ENCODE peak calls at places on chromosome 3, in six cellular contexts. One of them, this sample, is unnamed.

GRCh38 chr3:14862661-14863230 is 44.0 kb downstream of the FGD5 start:
- DNase-seq in endodermal cell: no peak
- DNase-seq in IMR-90: no peak
- DNase-seq in endothelial cell of umbilical vein: peak
- DNase-seq in cardiac muscle cell: no peak
- DNase-seq in H9: no peak
- DNase-seq in this sample: no peak

GRCh38 chr3:44065311-44065710 is 176.4 kb upstream of the TOPAZ1 start:
- DNase-seq in endodermal cell: no peak
- DNase-seq in IMR-90: no peak
- DNase-seq in endothelial cell of umbilical vein: no peak
- DNase-seq in cardiac muscle cell: peak
- DNase-seq in H9: no peak
- DNase-seq in this sample: peak

GRCh38 chr3:172512363-172512762 is 10.9 kb downstream of the TNFSF10 start:
- DNase-seq in endodermal cell: no peak
- DNase-seq in IMR-90: no peak
- DNase-seq in endothelial cell of umbilical vein: peak
- DNase-seq in cardiac muscle cell: no peak
- DNase-seq in H9: no peak
- DNase-seq in this sample: no peak

GRCh38 chr3:179063945-179064560 is 7.6 kb downstream of the ZMAT3 start:
- DNase-seq in endodermal cell: no peak
- DNase-seq in IMR-90: peak
- DNase-seq in endothelial cell of umbilical vein: no peak
- DNase-seq in cardiac muscle cell: no peak
- DNase-seq in H9: no peak
- DNase-seq in this sample: no peak

GRCh38 chr3:18098960-18099587 is 326.1 kb downstream of the SATB1 start:
- DNase-seq in endodermal cell: peak
- DNase-seq in IMR-90: peak
- DNase-seq in endothelial cell of umbilical vein: no peak
- DNase-seq in cardiac muscle cell: no peak
- DNase-seq in H9: peak
- DNase-seq in this sample: peak

GRCh38 chr3:77079988-77080585 is 40.2 kb downstream of the ROBO2 start:
- DNase-seq in endodermal cell: no peak
- DNase-seq in IMR-90: no peak
- DNase-seq in endothelial cell of umbilical vein: no peak
- DNase-seq in cardiac muscle cell: no peak
- DNase-seq in H9: peak
- DNase-seq in this sample: no peak

GRCh38 chr3:141000691-141001090 is 50.5 kb upstream of the SPSB4 start:
- DNase-seq in endodermal cell: no peak
- DNase-seq in IMR-90: no peak
- DNase-seq in endothelial cell of umbilical vein: no peak
- DNase-seq in cardiac muscle cell: no peak
- DNase-seq in H9: no peak
- DNase-seq in this sample: no peak

GRCh38 chr3:158847466-158847849 is 45.6 kb downstream of the MFSD1 start:
- DNase-seq in endodermal cell: no peak
- DNase-seq in IMR-90: no peak
- DNase-seq in endothelial cell of umbilical vein: no peak
- DNase-seq in cardiac muscle cell: no peak
- DNase-seq in H9: no peak
- DNase-seq in this sample: peak

GRCh38 chr3:13708301-13708700 is 159.4 kb downstream of the FBLN2 start:
- DNase-seq in endodermal cell: peak
- DNase-seq in IMR-90: no peak
- DNase-seq in endothelial cell of umbilical vein: no peak
- DNase-seq in cardiac muscle cell: no peak
- DNase-seq in H9: peak
- DNase-seq in this sample: no peak

GRCh38 chr3:169344465-169344864 is 319.0 kb downstream of the MECOM start:
- DNase-seq in endodermal cell: no peak
- DNase-seq in IMR-90: peak
- DNase-seq in endothelial cell of umbilical vein: no peak
- DNase-seq in cardiac muscle cell: no peak
- DNase-seq in H9: no peak
- DNase-seq in this sample: peak

GRCh38 chr3:195041871-195042740 is 228.9 kb downstream of the XXYLT1 start:
- DNase-seq in endodermal cell: peak
- DNase-seq in IMR-90: no peak
- DNase-seq in endothelial cell of umbilical vein: no peak
- DNase-seq in cardiac muscle cell: peak
- DNase-seq in H9: peak
- DNase-seq in this sample: no peak

GRCh38 chr3:148074916-148075315 is 622.8 kb upstream of the AGTR1 start:
- DNase-seq in endodermal cell: no peak
- DNase-seq in IMR-90: no peak
- DNase-seq in endothelial cell of umbilical vein: no peak
- DNase-seq in cardiac muscle cell: no peak
- DNase-seq in H9: no peak
- DNase-seq in this sample: no peak

GRCh38 chr3:107629556-107629955 is 106.8 kb downstream of the BBX start:
- DNase-seq in endodermal cell: no peak
- DNase-seq in IMR-90: peak
- DNase-seq in endothelial cell of umbilical vein: no peak
- DNase-seq in cardiac muscle cell: no peak
- DNase-seq in H9: no peak
- DNase-seq in this sample: no peak

GRCh38 chr3:142542054-142542453 is 36.5 kb downstream of the ATR start:
- DNase-seq in endodermal cell: no peak
- DNase-seq in IMR-90: no peak
- DNase-seq in endothelial cell of umbilical vein: no peak
- DNase-seq in cardiac muscle cell: no peak
- DNase-seq in H9: no peak
- DNase-seq in this sample: no peak

GRCh38 chr3:32569540-32570425 is 875 bp downstream of the DYNC1LI1 start:
- DNase-seq in endodermal cell: peak
- DNase-seq in IMR-90: peak
- DNase-seq in endothelial cell of umbilical vein: peak
- DNase-seq in cardiac muscle cell: peak
- DNase-seq in H9: peak
- DNase-seq in this sample: peak

GRCh38 chr3:37214076-37214475 is 39.7 kb upstream of the LRRFIP2 start:
- DNase-seq in endodermal cell: peak
- DNase-seq in IMR-90: no peak
- DNase-seq in endothelial cell of umbilical vein: no peak
- DNase-seq in cardiac muscle cell: no peak
- DNase-seq in H9: peak
- DNase-seq in this sample: no peak

GRCh38 chr3:196694202-196694638 is 17.8 kb downstream of the CEP19 start:
- DNase-seq in endodermal cell: no peak
- DNase-seq in IMR-90: peak
- DNase-seq in endothelial cell of umbilical vein: no peak
- DNase-seq in cardiac muscle cell: no peak
- DNase-seq in H9: no peak
- DNase-seq in this sample: peak

GRCh38 chr3:194854290-194855024 is 168.8 kb downstream of the FAM43A start:
- DNase-seq in endodermal cell: no peak
- DNase-seq in IMR-90: no peak
- DNase-seq in endothelial cell of umbilical vein: no peak
- DNase-seq in cardiac muscle cell: no peak
- DNase-seq in H9: no peak
- DNase-seq in this sample: no peak

GRCh38 chr3:145767909-145768308 is 393.1 kb downstream of the PLOD2 start:
- DNase-seq in endodermal cell: no peak
- DNase-seq in IMR-90: no peak
- DNase-seq in endothelial cell of umbilical vein: peak
- DNase-seq in cardiac muscle cell: no peak
- DNase-seq in H9: no peak
- DNase-seq in this sample: peak

GRCh38 chr3:70312336-70312735 is at the start of gene MDFIC2:
- DNase-seq in endodermal cell: peak
- DNase-seq in IMR-90: no peak
- DNase-seq in endothelial cell of umbilical vein: no peak
- DNase-seq in cardiac muscle cell: no peak
- DNase-seq in H9: peak
- DNase-seq in this sample: no peak

GRCh38 chr3:17081520-17081919 is 196.8 kb downstream of the PLCL2 start:
- DNase-seq in endodermal cell: no peak
- DNase-seq in IMR-90: no peak
- DNase-seq in endothelial cell of umbilical vein: no peak
- DNase-seq in cardiac muscle cell: no peak
- DNase-seq in H9: no peak
- DNase-seq in this sample: no peak

GRCh38 chr3:153221748-153222162 is 59.7 kb downstream of the RAP2B start:
- DNase-seq in endodermal cell: peak
- DNase-seq in IMR-90: peak
- DNase-seq in endothelial cell of umbilical vein: peak
- DNase-seq in cardiac muscle cell: peak
- DNase-seq in H9: no peak
- DNase-seq in this sample: peak

GRCh38 chr3:16723994-16724393 is 118.8 kb upstream of the DAZL start:
- DNase-seq in endodermal cell: peak
- DNase-seq in IMR-90: peak
- DNase-seq in endothelial cell of umbilical vein: no peak
- DNase-seq in cardiac muscle cell: peak
- DNase-seq in H9: peak
- DNase-seq in this sample: peak

GRCh38 chr3:133742351-133743091 is 3.7 kb upstream of the TF start:
- DNase-seq in endodermal cell: no peak
- DNase-seq in IMR-90: peak
- DNase-seq in endothelial cell of umbilical vein: no peak
- DNase-seq in cardiac muscle cell: no peak
- DNase-seq in H9: no peak
- DNase-seq in this sample: peak
- H3K27ac ChIP-seq in endodermal cell: no peak
- H3K27ac ChIP-seq in IMR-90: no peak
- H3K27ac ChIP-seq in endothelial cell of umbilical vein: no peak
- H3K27ac ChIP-seq in cardiac muscle cell: no peak
- H3K27ac ChIP-seq in H9: no peak
- H3K27ac ChIP-seq in this sample: no peak

DNA sequence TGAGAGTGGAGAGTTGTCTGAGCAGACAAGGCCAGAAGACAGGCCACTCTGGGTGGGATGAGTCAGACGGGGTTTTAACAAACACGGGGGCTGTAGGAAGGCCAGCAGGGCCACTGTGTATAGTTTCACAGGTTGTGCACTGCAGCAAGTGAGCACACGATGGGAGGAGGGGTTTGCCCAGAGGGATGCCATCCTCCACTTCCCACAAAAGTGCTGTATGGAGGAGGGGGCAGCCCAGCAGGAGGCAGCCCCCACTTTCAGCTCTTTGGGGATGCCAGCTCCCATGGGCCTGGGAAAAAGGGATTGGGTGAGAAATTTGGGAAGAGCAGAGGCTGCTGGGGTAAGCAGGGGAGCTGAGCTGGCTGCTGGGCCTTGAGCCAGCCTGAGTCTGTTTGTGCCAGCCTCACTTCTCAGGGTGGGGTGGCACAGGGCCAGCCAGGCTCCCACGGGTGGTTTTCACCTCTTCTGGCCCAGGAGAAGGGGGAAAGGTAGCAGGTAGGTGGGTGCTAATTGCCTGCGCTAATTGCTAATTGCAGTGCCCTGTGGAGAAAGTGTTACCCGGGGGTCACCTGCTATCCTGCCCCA is 6.7 kb downstream of the ZBTB47 start:
- DNase-seq in endodermal cell: no peak
- DNase-seq in IMR-90: peak
- DNase-seq in endothelial cell of umbilical vein: no peak
- DNase-seq in cardiac muscle cell: no peak
- DNase-seq in H9: no peak
- DNase-seq in this sample: peak
- H3K27ac ChIP-seq in endodermal cell: no peak
- H3K27ac ChIP-seq in IMR-90: no peak
- H3K27ac ChIP-seq in endothelial cell of umbilical vein: no peak
- H3K27ac ChIP-seq in cardiac muscle cell: no peak
- H3K27ac ChIP-seq in H9: no peak
- H3K27ac ChIP-seq in this sample: no peak

DNA sequence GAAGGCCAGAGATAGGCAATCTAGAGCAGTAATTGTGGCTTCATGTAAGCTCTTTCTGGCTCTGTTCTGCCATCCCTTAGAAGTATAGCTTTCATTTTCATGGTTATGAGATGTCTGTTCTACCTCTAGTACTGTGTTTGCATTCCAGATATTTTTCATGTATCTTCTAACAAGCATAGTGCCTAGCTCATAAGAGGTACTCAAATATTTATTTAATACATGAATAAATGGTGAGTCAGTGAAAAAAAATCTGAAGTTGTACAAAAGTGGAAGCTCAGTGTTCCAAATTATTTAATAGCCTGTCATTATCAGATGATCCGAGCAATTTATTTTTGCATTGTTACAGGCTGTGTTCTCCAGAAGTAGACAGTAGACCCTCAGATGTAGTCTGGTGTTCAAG is 64.3 kb downstream of the OXSM start:
- DNase-seq in endodermal cell: no peak
- DNase-seq in IMR-90: peak
- DNase-seq in endothelial cell of umbilical vein: peak
- DNase-seq in cardiac muscle cell: no peak
- DNase-seq in H9: no peak
- DNase-seq in this sample: peak
- H3K27ac ChIP-seq in endodermal cell: no peak
- H3K27ac ChIP-seq in IMR-90: no peak
- H3K27ac ChIP-seq in endothelial cell of umbilical vein: peak
- H3K27ac ChIP-seq in cardiac muscle cell: no peak
- H3K27ac ChIP-seq in H9: no peak
- H3K27ac ChIP-seq in this sample: peak

DNA sequence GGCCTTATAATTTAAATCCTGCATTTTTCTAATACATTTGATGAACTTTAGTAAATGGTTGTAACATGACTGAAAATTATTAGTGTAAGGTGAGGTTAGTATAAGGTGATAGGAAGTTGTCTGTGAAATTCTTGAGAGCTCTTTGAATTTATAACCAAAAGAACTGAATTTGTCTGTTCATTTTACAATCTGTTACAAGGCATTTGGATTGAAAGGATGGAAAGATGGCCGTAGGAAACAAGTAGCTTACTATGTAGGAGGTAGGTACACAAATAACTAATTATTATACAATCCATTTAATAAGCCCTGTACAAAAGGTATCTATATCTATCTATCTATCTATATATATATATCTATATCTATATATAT is 6.6 kb downstream of the DIPK2A start:
- DNase-seq in endodermal cell: no peak
- DNase-seq in IMR-90: no peak
- DNase-seq in endothelial cell of umbilical vein: no peak
- DNase-seq in cardiac muscle cell: no peak
- DNase-seq in H9: no peak
- DNase-seq in this sample: no peak
- H3K27ac ChIP-seq in endodermal cell: no peak
- H3K27ac ChIP-seq in IMR-90: no peak
- H3K27ac ChIP-seq in endothelial cell of umbilical vein: no peak
- H3K27ac ChIP-seq in cardiac muscle cell: no peak
- H3K27ac ChIP-seq in H9: no peak
- H3K27ac ChIP-seq in this sample: no peak

GRCh38 chr3:123353227-123353851 is 95.6 kb downstream of the ADCY5 start:
- DNase-seq in endodermal cell: peak
- DNase-seq in IMR-90: no peak
- DNase-seq in endothelial cell of umbilical vein: no peak
- DNase-seq in cardiac muscle cell: no peak
- DNase-seq in H9: no peak
- DNase-seq in this sample: no peak
- H3K27ac ChIP-seq in endodermal cell: no peak
- H3K27ac ChIP-seq in IMR-90: no peak
- H3K27ac ChIP-seq in endothelial cell of umbilical vein: no peak
- H3K27ac ChIP-seq in cardiac muscle cell: no peak
- H3K27ac ChIP-seq in H9: no peak
- H3K27ac ChIP-seq in this sample: no peak

GRCh38 chr3:56087460-56087859 is 380.8 kb downstream of the ERC2 start:
- DNase-seq in endodermal cell: no peak
- DNase-seq in IMR-90: no peak
- DNase-seq in endothelial cell of umbilical vein: no peak
- DNase-seq in cardiac muscle cell: no peak
- DNase-seq in H9: no peak
- DNase-seq in this sample: no peak
- H3K27ac ChIP-seq in endodermal cell: no peak
- H3K27ac ChIP-seq in IMR-90: no peak
- H3K27ac ChIP-seq in endothelial cell of umbilical vein: no peak
- H3K27ac ChIP-seq in cardiac muscle cell: no peak
- H3K27ac ChIP-seq in H9: no peak
- H3K27ac ChIP-seq in this sample: no peak

This sample was measured in GM23248.